ENCODE peak calls at places on chromosome 22, in six cellular contexts. J is naive thymus-derived CD4-positive, alpha-beta T cell; W is tibial artery; C is small intestine; A is heart left ventricle; H is right lobe of liver. U is an unnamed sample.

GRCh38 chr22:33867118-33867863 is 53.0 kb downstream of the LARGE1 start:
- DNase-seq in W (no peak), H (peak; percentile 36), A (no peak), J (no peak), C (peak; percentile 93), U (no peak)

GRCh38 chr22:25159028-25159427 is 40.6 kb upstream of the CRYBB3 start:
- DNase-seq in H (no peak), W (no peak), J (no peak), C (no peak), A (no peak), U (no peak)

GRCh38 chr22:21632237-21632895 is at the start of gene CCDC116:
- DNase-seq in A (peak; percentile 68), W (no peak), H (no peak), C (no peak), J (peak; percentile 59), U (peak; percentile 79)

GRCh38 chr22:25167834-25168601 is 31.6 kb upstream of the CRYBB3 start:
- DNase-seq in H (peak; percentile 76), J (no peak), C (peak; percentile 28), A (no peak), W (no peak), U (no peak)

GRCh38 chr22:19853879-19854777 is 546 bp downstream of the GNB1L start:
- DNase-seq in J (peak; percentile 27), H (peak; percentile 26), C (peak; percentile 22), W (peak; percentile 63), A (peak; percentile 55), U (peak; percentile 58)

GRCh38 chr22:37157516-37158289 is 8.0 kb upstream of the IL2RB start:
- DNase-seq in H (no peak), A (no peak), W (no peak), C (no peak), J (no peak), U (peak; percentile 12)

GRCh38 chr22:37416806-37417205 is 10.5 kb downstream of the ELFN2 start:
- DNase-seq in H (no peak), C (no peak), A (no peak), J (peak; percentile 19), W (no peak), U (peak; percentile 70)

GRCh38 chr22:50361688-50362087 is 18.6 kb downstream of the PPP6R2 start:
- DNase-seq in A (no peak), H (no peak), J (no peak), C (no peak), W (no peak), U (no peak)

GRCh38 chr22:25645266-25645665 is 80.8 kb downstream of the GRK3 start:
- DNase-seq in H (no peak), A (no peak), C (no peak), J (no peak), W (no peak), U (no peak)

GRCh38 chr22:45502215-45503070 is at the start of gene FBLN1:
- DNase-seq in C (no peak), H (no peak), A (peak; percentile 69), W (peak; percentile 75), J (no peak), U (peak; percentile 84)

GRCh38 chr22:31248138-31248745 is 36.1 kb downstream of the LIMK2 start:
- DNase-seq in A (peak; percentile 71), J (peak; percentile 72), W (peak; percentile 86), C (peak; percentile 70), H (no peak), U (peak; percentile 91)

GRCh38 chr22:30026751-30027150 is 53.5 kb upstream of the HORMAD2 start:
- DNase-seq in A (no peak), H (no peak), W (no peak), C (no peak), J (no peak), U (no peak)

GRCh38 chr22:43110444-43110926 is at the start of gene BIK:
- DNase-seq in C (peak; percentile 67), W (no peak), A (peak; percentile 73), H (peak; percentile 53), J (peak; percentile 35), U (peak; percentile 83)

GRCh38 chr22:37273126-37273845 is 9.0 kb upstream of the CYTH4 start:
- DNase-seq in J (no peak), A (no peak), C (no peak), W (no peak), H (peak; percentile 12), U (no peak)

GRCh38 chr22:28815729-28816128 is 15.4 kb upstream of the XBP1 start:
- DNase-seq in C (no peak), J (no peak), H (no peak), W (no peak), A (no peak), U (peak; percentile 8)

DNA sequence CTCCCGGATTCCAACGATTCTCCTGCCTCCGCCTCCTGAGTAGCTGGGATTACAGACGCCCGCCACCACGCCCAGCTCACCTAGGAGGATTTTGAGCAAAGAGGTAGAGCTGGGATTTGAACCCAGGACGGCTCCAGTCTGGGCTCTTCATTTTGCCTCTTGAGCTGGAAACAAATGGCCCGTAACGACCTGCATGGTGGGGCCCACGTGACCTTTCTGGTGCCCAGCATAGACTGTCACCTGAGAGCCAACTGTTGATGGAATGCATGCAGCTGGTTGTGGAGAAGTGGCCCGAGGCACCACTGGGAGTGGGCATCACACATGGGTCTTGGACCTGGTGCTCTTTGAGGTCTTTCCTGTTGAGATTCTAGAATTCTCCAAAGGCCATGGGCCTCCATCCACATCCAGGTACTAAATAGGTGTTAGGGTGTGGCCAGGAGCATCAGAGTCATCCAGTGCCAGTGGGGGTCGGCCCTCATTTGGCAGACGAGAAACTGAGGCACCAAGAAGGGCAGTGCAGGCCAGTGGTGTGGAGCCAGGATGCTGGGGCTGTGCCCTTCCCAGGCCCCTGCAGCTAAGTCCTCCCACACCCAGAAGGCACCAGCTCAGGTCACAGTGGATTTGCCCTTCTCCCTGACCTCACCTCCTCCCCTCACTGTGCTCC is 3.9 kb downstream of the ATF4 start:
- DNase-seq in W (no peak), C (no peak), A (no peak), H (no peak), J (no peak), U (peak; percentile 62)
- H3K36me3 ChIP-seq in W (peaks cover 84% of the 10 kb centered on the region), C (peaks cover 14% of the 10 kb centered on the region), A (peaks cover 12% of the 10 kb centered on the region), H (peaks cover 45% of the 10 kb centered on the region), J (peaks cover 4% of the 10 kb centered on the region), U (peaks cover 37% of the 10 kb centered on the region)

GRCh38 chr22:17773606-17774205 is 563 bp downstream of the BID start:
- DNase-seq in H (peak; percentile 69), J (no peak), A (no peak), W (no peak), C (peak; percentile 55), U (no peak)
- H3K4me3 ChIP-seq in H (peak overlapping the region; percentile 83), J (peak overlapping the region; percentile 64), A (peak overlapping the region; percentile 69), W (peak overlapping the region; percentile 57), C (peak overlapping the region; percentile 84), U (peak overlapping the region; percentile 47)

DNA sequence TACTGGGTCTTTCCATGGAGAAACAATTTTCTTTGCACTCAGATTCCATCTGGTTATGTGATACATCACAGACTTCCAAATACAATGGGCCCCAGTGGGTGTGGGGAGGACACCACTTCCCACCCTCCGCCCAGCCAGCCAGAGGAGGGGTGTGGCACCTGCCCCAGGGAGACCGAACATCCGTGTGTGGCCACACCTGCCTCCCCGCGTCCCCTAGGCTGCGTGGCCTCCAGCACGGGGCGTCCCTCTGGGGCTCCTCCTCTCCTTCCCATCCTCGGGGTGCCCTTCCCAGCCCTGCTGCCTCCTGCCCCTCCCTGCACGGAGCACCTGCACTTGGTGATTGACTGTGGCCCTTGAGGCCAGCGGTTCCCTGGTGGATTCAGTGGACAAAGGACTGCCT is 49.1 kb downstream of the CERK start:
- DNase-seq in H (no peak), C (peak; percentile 81), W (no peak), A (peak; percentile 80), J (no peak), U (no peak)
- H3K36me3 ChIP-seq in H (peaks cover 44% of the 10 kb centered on the region), C (peaks cover 16% of the 10 kb centered on the region), W (peaks cover 88% of the 10 kb centered on the region), A (peaks cover 13% of the 10 kb centered on the region), J (peaks cover 13% of the 10 kb centered on the region), U (peaks cover 10% of the 10 kb centered on the region)

GRCh38 chr22:40764743-40765441 is 54.3 kb downstream of the SLC25A17 start:
- DNase-seq in H (no peak), A (no peak), W (no peak), C (no peak), J (peak; percentile 39), U (no peak)
- H3K4me3 ChIP-seq in H (no peak overlapping the region), A (no peak overlapping the region), W (no peak overlapping the region), C (no peak overlapping the region), J (no peak overlapping the region), U (no peak overlapping the region)

GRCh38 chr22:35629406-35630234 is 12.5 kb upstream of the MB start:
- DNase-seq in J (no peak), C (no peak), A (peak; percentile 77), W (peak; percentile 90), H (peak; percentile 42), U (peak; percentile 94)
- H3K36me3 ChIP-seq in J (no peaks in the 10 kb centered on the region), C (no peaks in the 10 kb centered on the region), A (no peaks in the 10 kb centered on the region), W (no peaks in the 10 kb centered on the region), H (no peaks in the 10 kb centered on the region), U (no peaks in the 10 kb centered on the region)

GRCh38 chr22:40502919-40503318 is 132.5 kb downstream of the SGSM3 start:
- DNase-seq in H (no peak), A (no peak), W (no peak), C (no peak), J (peak; percentile 22), U (no peak)

GRCh38 chr22:40504285-40505249 is 132.0 kb downstream of the MRTFA start:
- DNase-seq in J (no peak), W (no peak), A (no peak), H (no peak), C (no peak), U (no peak)

GRCh38 chr22:40499187-40499753 is 128.9 kb downstream of the SGSM3 start:
- DNase-seq in H (no peak), J (no peak), C (peak; percentile 43), A (no peak), W (peak; percentile 74), U (no peak)

GRCh38 chr22:40498454-40499186 is 128.2 kb downstream of the SGSM3 start:
- DNase-seq in A (no peak), J (no peak), H (no peak), W (no peak), C (no peak), U (no peak)
- H3K4me3 ChIP-seq in A (no peak overlapping the region), J (no peak overlapping the region), H (no peak overlapping the region), W (no peak overlapping the region), C (no peak overlapping the region), U (no peak overlapping the region)

U was measured in kidney.